ENCODE peak calls at places on chromosome 22, in four cellular contexts. One of them, this sample, is unnamed.

GRCh38 chr22:44180706-44181032 is at the start of gene PARVG:
- DNase-seq in GM13977: peak; percentile 85
- DNase-seq in lower leg skin: no peak
- DNase-seq in heart right ventricle: no peak
- DNase-seq in this sample: peak; percentile 59

GRCh38 chr22:30420401-30421178 is 5.0 kb upstream of the MTFP1 start:
- DNase-seq in lower leg skin: no peak
- DNase-seq in GM13977: no peak
- DNase-seq in heart right ventricle: no peak
- DNase-seq in this sample: no peak

GRCh38 chr22:30816413-30816812 is 121.7 kb downstream of the OSBP2 start:
- DNase-seq in GM13977: no peak
- DNase-seq in lower leg skin: no peak
- DNase-seq in heart right ventricle: no peak
- DNase-seq in this sample: no peak

GRCh38 chr22:23272834-23273233 is 92.5 kb downstream of the BCR start:
- DNase-seq in lower leg skin: no peak
- DNase-seq in heart right ventricle: no peak
- DNase-seq in GM13977: no peak
- DNase-seq in this sample: no peak

GRCh38 chr22:27800250-27801131 is 1.1 kb downstream of the MN1 start:
- DNase-seq in lower leg skin: no peak
- DNase-seq in heart right ventricle: no peak
- DNase-seq in GM13977: no peak
- DNase-seq in this sample: no peak

GRCh38 chr22:25232301-25232700 is 12.9 kb downstream of the CRYBB2 start:
- DNase-seq in heart right ventricle: no peak
- DNase-seq in GM13977: no peak
- DNase-seq in lower leg skin: no peak
- DNase-seq in this sample: no peak

GRCh38 chr22:49133541-49133940 is 694.1 kb downstream of the BRD1 start:
- DNase-seq in lower leg skin: no peak
- DNase-seq in heart right ventricle: no peak
- DNase-seq in GM13977: no peak
- DNase-seq in this sample: no peak

GRCh38 chr22:23300476-23300875 is 120.2 kb downstream of the BCR start:
- DNase-seq in heart right ventricle: no peak
- DNase-seq in GM13977: no peak
- DNase-seq in lower leg skin: no peak
- DNase-seq in this sample: no peak

GRCh38 chr22:22099833-22100812 is 117.5 kb upstream of the TOP3B start:
- DNase-seq in lower leg skin: no peak
- DNase-seq in heart right ventricle: no peak
- DNase-seq in GM13977: no peak
- DNase-seq in this sample: peak; percentile 10

GRCh38 chr22:47218671-47219070 is 456.2 kb downstream of the TBC1D22A start:
- DNase-seq in heart right ventricle: no peak
- DNase-seq in GM13977: no peak
- DNase-seq in lower leg skin: peak; percentile 2
- DNase-seq in this sample: no peak

GRCh38 chr22:31626427-31627150 is 35.4 kb downstream of the PISD start:
- DNase-seq in lower leg skin: no peak
- DNase-seq in GM13977: no peak
- DNase-seq in heart right ventricle: no peak
- DNase-seq in this sample: no peak

GRCh38 chr22:30223303-30223702 is 23.3 kb downstream of the LIF start:
- DNase-seq in lower leg skin: no peak
- DNase-seq in GM13977: no peak
- DNase-seq in heart right ventricle: no peak
- DNase-seq in this sample: no peak

GRCh38 chr22:24985824-24986214 is 33.3 kb downstream of the KIAA1671 start:
- DNase-seq in GM13977: no peak
- DNase-seq in heart right ventricle: peak; percentile 75
- DNase-seq in lower leg skin: no peak
- DNase-seq in this sample: no peak

GRCh38 chr22:47192651-47193437 is 430.4 kb downstream of the TBC1D22A start:
- DNase-seq in heart right ventricle: no peak
- DNase-seq in GM13977: no peak
- DNase-seq in lower leg skin: no peak
- DNase-seq in this sample: peak; percentile 31

GRCh38 chr22:22357024-22357868 is 112.7 kb downstream of the VPREB1 start:
- DNase-seq in lower leg skin: peak; percentile 35
- DNase-seq in GM13977: peak; percentile 92
- DNase-seq in heart right ventricle: peak; percentile 74
- DNase-seq in this sample: peak; percentile 89

GRCh38 chr22:24357547-24357946 is 69.9 kb upstream of the ADORA2A start:
- DNase-seq in lower leg skin: no peak
- DNase-seq in GM13977: no peak
- DNase-seq in heart right ventricle: no peak
- DNase-seq in this sample: no peak

GRCh38 chr22:46596032-46596441 is 24.1 kb upstream of the GRAMD4 start:
- DNase-seq in lower leg skin: no peak
- DNase-seq in heart right ventricle: peak; percentile 56
- DNase-seq in GM13977: no peak
- DNase-seq in this sample: no peak

GRCh38 chr22:20580611-20581502 is 73.4 kb downstream of the MED15 start:
- DNase-seq in heart right ventricle: no peak
- DNase-seq in GM13977: no peak
- DNase-seq in lower leg skin: no peak
- DNase-seq in this sample: no peak

GRCh38 chr22:10961043-10961860 is 4566.7 kb upstream of the OR11H1 start:
- DNase-seq in GM13977: peak; percentile 5
- DNase-seq in heart right ventricle: no peak
- DNase-seq in lower leg skin: no peak
- DNase-seq in this sample: no peak

GRCh38 chr22:46105494-46106278 is 44.6 kb upstream of the PPARA start:
- DNase-seq in GM13977: no peak
- DNase-seq in heart right ventricle: no peak
- DNase-seq in lower leg skin: no peak
- DNase-seq in this sample: no peak

GRCh38 chr22:49573109-49573765 is 254.4 kb downstream of the BRD1 start:
- DNase-seq in GM13977: no peak
- DNase-seq in heart right ventricle: no peak
- DNase-seq in lower leg skin: no peak
- DNase-seq in this sample: no peak

GRCh38 chr22:33781396-33781795 is 138.9 kb downstream of the LARGE1 start:
- DNase-seq in heart right ventricle: peak; percentile 26
- DNase-seq in lower leg skin: no peak
- DNase-seq in GM13977: no peak
- DNase-seq in this sample: no peak

GRCh38 chr22:43862074-43862881 is at the start of gene SULT4A1:
- DNase-seq in GM13977: no peak
- DNase-seq in lower leg skin: no peak
- DNase-seq in heart right ventricle: no peak
- DNase-seq in this sample: no peak

GRCh38 chr22:43274595-43275240 is 68.5 kb downstream of the SCUBE1 start:
- DNase-seq in lower leg skin: no peak
- DNase-seq in heart right ventricle: no peak
- DNase-seq in GM13977: no peak
- DNase-seq in this sample: no peak

GRCh38 chr22:49176956-49177355 is 650.7 kb downstream of the BRD1 start:
- DNase-seq in GM13977: no peak
- DNase-seq in heart right ventricle: no peak
- DNase-seq in lower leg skin: no peak
- DNase-seq in this sample: no peak

GRCh38 chr22:24503137-24503850 is 8.2 kb downstream of the UPB1 start:
- DNase-seq in heart right ventricle: peak; percentile 68
- DNase-seq in GM13977: peak; percentile 85
- DNase-seq in lower leg skin: no peak
- DNase-seq in this sample: peak; percentile 84

GRCh38 chr22:23820748-23821211 is 18.0 kb downstream of the DERL3 start:
- DNase-seq in GM13977: no peak
- DNase-seq in lower leg skin: no peak
- DNase-seq in heart right ventricle: no peak
- DNase-seq in this sample: peak; percentile 74

GRCh38 chr22:31210830-31211503 is 1.1 kb upstream of the LIMK2 start:
- DNase-seq in GM13977: no peak
- DNase-seq in lower leg skin: peak; percentile 45
- DNase-seq in heart right ventricle: peak; percentile 64
- DNase-seq in this sample: peak; percentile 18

GRCh38 chr22:19977296-19978243 is 36.0 kb upstream of the TXNRD2 start:
- DNase-seq in lower leg skin: no peak
- DNase-seq in GM13977: no peak
- DNase-seq in heart right ventricle: no peak
- DNase-seq in this sample: no peak

GRCh38 chr22:47071078-47071811 is 308.8 kb downstream of the TBC1D22A start:
- DNase-seq in lower leg skin: no peak
- DNase-seq in GM13977: no peak
- DNase-seq in heart right ventricle: no peak
- DNase-seq in this sample: no peak

GRCh38 chr22:43148581-43148980 is 2.8 kb upstream of the TSPO start:
- DNase-seq in heart right ventricle: no peak
- DNase-seq in lower leg skin: no peak
- DNase-seq in GM13977: no peak
- DNase-seq in this sample: peak; percentile 27

GRCh38 chr22:24506802-24507438 is 11.8 kb downstream of the UPB1 start:
- DNase-seq in GM13977: no peak
- DNase-seq in lower leg skin: no peak
- DNase-seq in heart right ventricle: no peak
- DNase-seq in this sample: no peak

DNA sequence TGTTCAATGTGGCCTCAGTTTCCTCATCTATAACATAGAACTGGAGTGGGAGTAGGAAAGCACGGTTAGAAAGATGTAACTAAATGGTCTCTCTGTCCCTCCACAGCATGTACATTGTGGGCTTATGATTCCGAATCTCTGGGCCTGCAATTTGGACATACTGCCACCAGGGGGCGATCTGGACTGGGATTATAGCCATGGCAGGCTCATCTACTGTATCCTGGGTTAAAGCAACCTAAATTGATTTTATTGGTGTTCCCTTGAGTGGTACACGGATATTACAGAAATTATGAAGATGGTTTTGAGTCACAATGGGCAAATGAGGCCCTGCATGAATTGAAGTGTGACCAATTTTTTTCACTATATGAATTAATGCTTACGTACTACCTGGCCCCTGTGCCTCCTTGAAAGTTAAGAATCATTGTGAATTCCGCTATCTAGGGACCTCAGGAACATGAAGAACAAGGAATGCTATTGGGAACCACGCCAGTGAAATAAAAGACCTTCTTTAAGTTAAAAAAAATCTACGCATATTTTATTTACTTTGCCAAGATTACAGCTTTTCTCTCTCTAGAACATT is 32.9 kb downstream of the TST start:
- DNase-seq in lower leg skin: no peak
- DNase-seq in heart right ventricle: no peak
- DNase-seq in GM13977: peak; percentile 43
- DNase-seq in this sample: peak; percentile 82
- TF ChIP-seq CTCF in lower leg skin: no peak
- TF ChIP-seq CTCF in heart right ventricle: peak; percentile 48
- TF ChIP-seq CTCF in GM13977: peak; percentile 58
- TF ChIP-seq CTCF in this sample: peak; percentile 94

DNA sequence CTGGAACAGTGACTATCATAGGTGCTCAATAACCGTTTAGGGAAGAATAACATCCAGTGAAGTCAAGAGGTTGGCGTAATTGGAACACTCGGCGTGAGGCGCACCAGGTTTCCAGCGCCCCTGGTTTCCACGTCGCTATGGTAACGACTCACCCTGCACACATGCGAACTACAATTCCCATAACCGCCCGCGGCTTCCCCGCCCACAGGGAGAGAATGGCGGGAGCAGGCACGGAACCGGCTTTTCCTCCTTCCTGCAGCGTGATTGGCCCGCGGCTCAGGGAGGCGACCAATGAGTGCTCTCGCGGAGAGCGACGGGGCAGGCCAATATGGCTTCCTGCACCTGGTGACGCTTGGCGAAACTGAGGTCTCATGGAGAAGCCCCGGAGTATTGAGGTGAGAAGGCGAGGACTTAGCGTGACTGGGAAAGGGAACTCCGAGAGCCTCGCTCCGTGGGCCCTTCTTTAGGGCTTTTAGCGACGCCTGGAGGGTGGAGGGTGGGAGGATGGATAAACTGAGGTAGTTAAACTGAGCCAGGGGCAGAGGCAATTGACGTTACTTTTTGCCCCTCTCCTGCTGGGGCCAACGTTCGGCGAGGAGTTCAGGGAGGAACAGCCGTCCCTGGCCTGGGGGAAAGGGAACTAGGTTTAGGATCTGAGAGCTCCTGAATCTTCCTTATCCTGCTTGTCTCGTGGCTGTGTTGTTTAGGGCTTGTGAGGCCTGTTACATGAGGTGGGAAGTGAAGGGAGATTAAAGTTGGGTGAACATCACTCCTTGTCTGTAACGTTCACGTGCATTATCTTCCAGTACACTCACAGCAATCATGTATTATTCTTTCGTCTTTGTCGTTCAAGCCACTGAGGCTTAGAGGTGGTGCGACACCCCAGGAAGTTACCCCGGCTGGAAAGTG is at the start of gene L3MBTL2:
- DNase-seq in GM13977: peak; percentile 98
- DNase-seq in lower leg skin: peak; percentile 96
- DNase-seq in heart right ventricle: peak; percentile 98
- DNase-seq in this sample: peak; percentile 100
- TF ChIP-seq CTCF in GM13977: no peak
- TF ChIP-seq CTCF in lower leg skin: no peak
- TF ChIP-seq CTCF in heart right ventricle: no peak
- TF ChIP-seq CTCF in this sample: no peak

DNA sequence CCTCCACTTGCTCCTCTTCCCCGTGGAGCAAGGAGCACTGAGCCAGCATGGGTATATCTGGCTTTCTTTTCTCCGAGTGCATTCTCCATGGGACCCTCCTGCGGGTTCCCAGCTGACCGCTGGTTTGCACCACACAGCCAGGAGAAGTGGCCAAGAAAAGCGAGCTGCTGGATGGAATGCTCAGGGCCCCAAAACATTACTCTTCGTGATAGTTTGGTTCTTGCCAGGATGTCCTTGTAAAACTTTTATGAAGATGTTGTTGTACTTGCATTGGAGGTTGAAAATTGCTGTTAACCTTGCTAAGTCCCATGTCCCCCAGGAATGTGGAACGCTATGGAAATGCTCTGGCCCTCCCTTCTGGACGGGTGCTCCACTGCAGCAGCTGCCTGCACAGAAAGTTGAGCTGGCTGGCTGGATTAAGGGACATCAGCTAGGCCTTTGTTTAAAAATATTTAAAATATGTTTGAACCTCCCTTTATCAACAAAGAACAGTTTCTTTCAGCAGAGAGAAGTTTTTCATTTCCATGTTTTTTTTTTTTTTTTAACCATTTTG is 68.7 kb downstream of the ZNRF3 start:
- DNase-seq in GM13977: no peak
- DNase-seq in heart right ventricle: no peak
- DNase-seq in lower leg skin: no peak
- DNase-seq in this sample: no peak
- TF ChIP-seq CTCF in GM13977: no peak
- TF ChIP-seq CTCF in heart right ventricle: peak; percentile 46
- TF ChIP-seq CTCF in lower leg skin: no peak
- TF ChIP-seq CTCF in this sample: no peak

GRCh38 chr22:39308614-39309363 is 10.6 kb downstream of the RPL3 start:
- DNase-seq in lower leg skin: peak; percentile 82
- DNase-seq in GM13977: no peak
- DNase-seq in heart right ventricle: no peak
- DNase-seq in this sample: no peak
- TF ChIP-seq CTCF in lower leg skin: no peak
- TF ChIP-seq CTCF in GM13977: peak; percentile 21
- TF ChIP-seq CTCF in heart right ventricle: peak; percentile 25
- TF ChIP-seq CTCF in this sample: no peak

GRCh38 chr22:50625568-50626313 is 2.2 kb downstream of the ARSA start:
- DNase-seq in heart right ventricle: no peak
- DNase-seq in GM13977: no peak
- DNase-seq in lower leg skin: no peak
- DNase-seq in this sample: no peak
- TF ChIP-seq CTCF in heart right ventricle: peak; percentile 14
- TF ChIP-seq CTCF in GM13977: peak; percentile 22
- TF ChIP-seq CTCF in lower leg skin: no peak
- TF ChIP-seq CTCF in this sample: no peak